ENCODE peak calls at places on chromosomes 7 and 10, in four cellular contexts. R is GM10248, F is substantia nigra, G is left colon. U is an unnamed sample.

GRCh38 chr10:101330236-101331225 is 23.4 kb upstream of the BTRC start:
- DNase-seq in G (no peak), F (no peak), R (no peak), U (no peak)

GRCh38 chr7:36775673-36776072 is 51.4 kb upstream of the AOAH start:
- DNase-seq in F (no peak), G (no peak), R (no peak), U (no peak)

GRCh38 chr7:139635521-139636240 is 112.2 kb downstream of the CLEC2L start:
- DNase-seq in R (no peak), F (no peak), G (no peak), U (peak)

GRCh38 chr10:24331457-24331856 is 122.5 kb downstream of the KIAA1217 start:
- DNase-seq in G (peak), F (peak), R (no peak), U (no peak)

GRCh38 chr7:104179178-104179577 is 28.6 kb downstream of the ORC5 start:
- DNase-seq in F (no peak), G (no peak), R (no peak), U (no peak)

GRCh38 chr10:639751-640672 is 49.5 kb downstream of the DIP2C start:
- DNase-seq in G (peak), R (no peak), F (no peak), U (no peak)

GRCh38 chr7:151137841-151138540 is 29.5 kb downstream of the GBX1 start:
- DNase-seq in F (no peak), G (no peak), R (no peak), U (no peak)

GRCh38 chr10:47452495-47453434 is 31.1 kb downstream of the ANXA8 start:
- DNase-seq in R (peak), F (no peak), G (no peak), U (no peak)

GRCh38 chr7:31783221-31783620 is 96.2 kb downstream of the PPP1R17 start:
- DNase-seq in F (no peak), R (no peak), G (no peak), U (no peak)

GRCh38 chr10:130786365-130786966 is 525.1 kb downstream of the TCERG1L start:
- DNase-seq in F (no peak), G (no peak), R (no peak), U (no peak)